ENCODE peak calls at places on chromosome 9, in seven cellular contexts. One of them, this sample, is unnamed.
A peak's percentile ranks its signal among the peaks of the same experiment; 100 is the strongest.

GRCh38 chr9:98455957-98456621 is 200.6 kb upstream of the TBC1D2 start:
- DNase-seq in A549: no peak
- DNase-seq in thyroid gland: peak; percentile 69
- DNase-seq in prostate gland: no peak
- DNase-seq in upper lobe of left lung: no peak
- DNase-seq in lower leg skin: no peak
- DNase-seq in heart left ventricle: no peak
- DNase-seq in this sample: no peak

GRCh38 chr9:80839821-80840670 is 849.3 kb downstream of the TLE1 start:
- DNase-seq in heart left ventricle: no peak
- DNase-seq in upper lobe of left lung: no peak
- DNase-seq in prostate gland: no peak
- DNase-seq in lower leg skin: no peak
- DNase-seq in A549: no peak
- DNase-seq in thyroid gland: no peak
- DNase-seq in this sample: no peak

GRCh38 chr9:80553986-80554715 is 982.4 kb downstream of the TLE4 start:
- DNase-seq in upper lobe of left lung: no peak
- DNase-seq in thyroid gland: no peak
- DNase-seq in heart left ventricle: no peak
- DNase-seq in A549: no peak
- DNase-seq in prostate gland: no peak
- DNase-seq in lower leg skin: no peak
- DNase-seq in this sample: no peak

GRCh38 chr9:7273575-7273974 is 515.8 kb downstream of the KDM4C start:
- DNase-seq in prostate gland: no peak
- DNase-seq in lower leg skin: no peak
- DNase-seq in A549: no peak
- DNase-seq in upper lobe of left lung: no peak
- DNase-seq in thyroid gland: peak; percentile 21
- DNase-seq in heart left ventricle: peak; percentile 32
- DNase-seq in this sample: no peak

GRCh38 chr9:80191108-80191507 is 619.3 kb downstream of the TLE4 start:
- DNase-seq in heart left ventricle: no peak
- DNase-seq in upper lobe of left lung: no peak
- DNase-seq in thyroid gland: no peak
- DNase-seq in lower leg skin: no peak
- DNase-seq in A549: no peak
- DNase-seq in prostate gland: no peak
- DNase-seq in this sample: no peak

GRCh38 chr9:134642385-134643181 is 980 bp downstream of the COL5A1 start:
- DNase-seq in thyroid gland: peak; percentile 17
- DNase-seq in heart left ventricle: peak; percentile 81
- DNase-seq in lower leg skin: peak; percentile 61
- DNase-seq in A549: peak; percentile 64
- DNase-seq in prostate gland: peak; percentile 23
- DNase-seq in upper lobe of left lung: peak; percentile 85
- DNase-seq in this sample: peak; percentile 89

GRCh38 chr9:121349009-121349408 is 21.0 kb downstream of the STOM start:
- DNase-seq in prostate gland: no peak
- DNase-seq in lower leg skin: no peak
- DNase-seq in heart left ventricle: no peak
- DNase-seq in upper lobe of left lung: no peak
- DNase-seq in A549: no peak
- DNase-seq in thyroid gland: no peak
- DNase-seq in this sample: no peak

GRCh38 chr9:5630038-5630507 is 1.2 kb downstream of the RIC1 start:
- DNase-seq in thyroid gland: no peak
- DNase-seq in heart left ventricle: no peak
- DNase-seq in A549: peak; percentile 25
- DNase-seq in lower leg skin: no peak
- DNase-seq in prostate gland: peak; percentile 28
- DNase-seq in upper lobe of left lung: no peak
- DNase-seq in this sample: no peak

GRCh38 chr9:107443786-107444185 is 45.8 kb downstream of the KLF4 start:
- DNase-seq in heart left ventricle: no peak
- DNase-seq in upper lobe of left lung: no peak
- DNase-seq in A549: no peak
- DNase-seq in lower leg skin: no peak
- DNase-seq in prostate gland: no peak
- DNase-seq in thyroid gland: no peak
- DNase-seq in this sample: no peak

GRCh38 chr9:9949368-9949767 is 663.4 kb downstream of the PTPRD start:
- DNase-seq in thyroid gland: no peak
- DNase-seq in A549: no peak
- DNase-seq in prostate gland: no peak
- DNase-seq in lower leg skin: no peak
- DNase-seq in heart left ventricle: no peak
- DNase-seq in upper lobe of left lung: no peak
- DNase-seq in this sample: no peak

GRCh38 chr9:138078846-138079245 is 201.3 kb downstream of the CACNA1B start:
- DNase-seq in thyroid gland: no peak
- DNase-seq in lower leg skin: no peak
- DNase-seq in upper lobe of left lung: no peak
- DNase-seq in heart left ventricle: no peak
- DNase-seq in prostate gland: no peak
- DNase-seq in A549: no peak
- DNase-seq in this sample: peak; percentile 18

GRCh38 chr9:4424891-4425290 is 65.4 kb upstream of the SLC1A1 start:
- DNase-seq in heart left ventricle: no peak
- DNase-seq in upper lobe of left lung: no peak
- DNase-seq in thyroid gland: no peak
- DNase-seq in prostate gland: no peak
- DNase-seq in lower leg skin: no peak
- DNase-seq in A549: no peak
- DNase-seq in this sample: no peak

GRCh38 chr9:125987420-125987819 is 240.2 kb downstream of the PBX3 start:
- DNase-seq in A549: no peak
- DNase-seq in lower leg skin: no peak
- DNase-seq in thyroid gland: no peak
- DNase-seq in prostate gland: no peak
- DNase-seq in upper lobe of left lung: no peak
- DNase-seq in heart left ventricle: no peak
- DNase-seq in this sample: peak; percentile 14

GRCh38 chr9:85224729-85225128 is 517.0 kb downstream of the AGTPBP1 start:
- DNase-seq in heart left ventricle: no peak
- DNase-seq in upper lobe of left lung: no peak
- DNase-seq in thyroid gland: no peak
- DNase-seq in prostate gland: no peak
- DNase-seq in lower leg skin: no peak
- DNase-seq in A549: no peak
- DNase-seq in this sample: no peak

GRCh38 chr9:20066120-20066519 is 277.3 kb upstream of the SLC24A2 start:
- DNase-seq in prostate gland: no peak
- DNase-seq in A549: no peak
- DNase-seq in lower leg skin: no peak
- DNase-seq in thyroid gland: no peak
- DNase-seq in heart left ventricle: no peak
- DNase-seq in upper lobe of left lung: no peak
- DNase-seq in this sample: no peak

GRCh38 chr9:133707065-133707760 is 30.9 kb downstream of the SARDH start:
- DNase-seq in lower leg skin: no peak
- DNase-seq in heart left ventricle: peak; percentile 53
- DNase-seq in upper lobe of left lung: no peak
- DNase-seq in thyroid gland: no peak
- DNase-seq in prostate gland: no peak
- DNase-seq in A549: no peak
- DNase-seq in this sample: no peak

GRCh38 chr9:108569624-108570023 is 286.2 kb downstream of the ACTL7B start:
- DNase-seq in thyroid gland: no peak
- DNase-seq in upper lobe of left lung: no peak
- DNase-seq in prostate gland: no peak
- DNase-seq in A549: no peak
- DNase-seq in lower leg skin: no peak
- DNase-seq in heart left ventricle: no peak
- DNase-seq in this sample: no peak

GRCh38 chr9:133704711-133705181 is 33.4 kb downstream of the SARDH start:
- DNase-seq in A549: no peak
- DNase-seq in heart left ventricle: peak; percentile 20
- DNase-seq in thyroid gland: no peak
- DNase-seq in lower leg skin: no peak
- DNase-seq in prostate gland: no peak
- DNase-seq in upper lobe of left lung: peak; percentile 53
- DNase-seq in this sample: peak; percentile 48

GRCh38 chr9:2241875-2242741 is 227.0 kb downstream of the SMARCA2 start:
- DNase-seq in heart left ventricle: peak; percentile 82
- DNase-seq in A549: peak; percentile 57
- DNase-seq in thyroid gland: peak; percentile 73
- DNase-seq in upper lobe of left lung: peak; percentile 90
- DNase-seq in lower leg skin: peak; percentile 65
- DNase-seq in prostate gland: peak; percentile 76
- DNase-seq in this sample: peak; percentile 79
- TF ChIP-seq CTCF in heart left ventricle: no peak
- TF ChIP-seq CTCF in A549: no peak
- TF ChIP-seq CTCF in thyroid gland: no peak
- TF ChIP-seq CTCF in upper lobe of left lung: peak; percentile 5
- TF ChIP-seq CTCF in lower leg skin: no peak
- TF ChIP-seq CTCF in prostate gland: no peak
- TF ChIP-seq CTCF in this sample: no peak

GRCh38 chr9:89315482-89315881 is 2.8 kb upstream of the SECISBP2 start:
- DNase-seq in thyroid gland: no peak
- DNase-seq in prostate gland: no peak
- DNase-seq in A549: no peak
- DNase-seq in upper lobe of left lung: no peak
- DNase-seq in lower leg skin: no peak
- DNase-seq in heart left ventricle: no peak
- DNase-seq in this sample: no peak
- H3K4me3 ChIP-seq in thyroid gland: no peak overlapping the region
- H3K4me3 ChIP-seq in prostate gland: no peak overlapping the region
- H3K4me3 ChIP-seq in A549: no peak overlapping the region
- H3K4me3 ChIP-seq in upper lobe of left lung: no peak overlapping the region
- H3K4me3 ChIP-seq in lower leg skin: no peak overlapping the region
- H3K4me3 ChIP-seq in heart left ventricle: no peak overlapping the region
- H3K4me3 ChIP-seq in this sample: no peak overlapping the region

DNA sequence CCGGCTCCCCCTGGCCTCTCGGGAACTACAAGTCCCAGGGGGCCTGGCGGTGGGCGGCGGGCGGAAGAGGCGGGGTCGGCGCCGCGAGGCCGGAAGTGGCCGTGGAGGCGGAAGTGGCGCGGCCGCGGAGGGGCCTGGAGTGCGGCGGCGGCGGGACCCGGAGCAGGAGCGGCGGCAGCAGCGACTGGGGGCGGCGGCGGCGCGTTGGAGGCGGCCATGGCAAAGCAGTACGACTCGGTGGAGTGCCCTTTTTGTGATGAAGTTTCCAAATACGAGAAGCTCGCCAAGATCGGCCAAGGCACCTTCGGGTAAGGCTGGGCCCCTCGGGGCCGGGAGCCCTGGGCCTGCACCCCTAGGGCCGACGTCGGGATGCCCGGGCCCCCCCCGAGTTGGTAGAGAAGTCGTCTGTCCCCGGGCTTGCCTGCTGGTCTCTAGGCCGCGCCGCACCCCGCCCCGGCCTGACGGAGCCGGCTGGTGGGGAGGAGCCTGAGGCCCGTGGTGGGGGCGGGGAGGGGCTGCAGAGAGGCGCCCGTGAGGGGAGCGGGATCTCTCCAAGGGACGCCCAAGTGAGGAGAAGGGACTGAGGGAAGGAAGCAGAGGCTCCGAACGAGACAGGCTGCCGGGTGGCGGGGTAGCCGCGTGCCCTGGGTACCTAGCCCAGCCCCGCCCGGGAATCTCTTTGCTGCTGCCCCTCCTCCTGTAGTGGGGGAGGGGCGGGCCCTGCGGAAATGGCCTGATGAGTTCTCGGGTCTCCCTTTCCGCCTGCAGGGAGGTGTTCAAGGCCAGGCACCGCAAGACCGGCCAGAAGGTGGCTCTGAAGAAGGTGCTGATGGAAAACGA is at the start of gene CDK9:
- DNase-seq in upper lobe of left lung: peak; percentile 99
- DNase-seq in heart left ventricle: peak; percentile 94
- DNase-seq in A549: peak; percentile 90
- DNase-seq in thyroid gland: peak; percentile 89
- DNase-seq in lower leg skin: peak; percentile 87
- DNase-seq in prostate gland: peak; percentile 89
- DNase-seq in this sample: peak; percentile 93
- TF ChIP-seq POLR2A in upper lobe of left lung: peak; percentile 93
- TF ChIP-seq POLR2A in heart left ventricle: no peak
- TF ChIP-seq POLR2A in A549: peak; percentile 51
- TF ChIP-seq POLR2A in thyroid gland: peak; percentile 78
- TF ChIP-seq POLR2A in lower leg skin: peak; percentile 39
- TF ChIP-seq POLR2A in prostate gland: peak; percentile 82
- TF ChIP-seq POLR2A in this sample: peak; percentile 63

GRCh38 chr9:113591899-113592625 is 128.5 kb downstream of the RGS3 start:
- DNase-seq in prostate gland: no peak
- DNase-seq in thyroid gland: no peak
- DNase-seq in lower leg skin: no peak
- DNase-seq in upper lobe of left lung: no peak
- DNase-seq in A549: no peak
- DNase-seq in heart left ventricle: no peak
- DNase-seq in this sample: no peak
- TF ChIP-seq CTCF in prostate gland: no peak
- TF ChIP-seq CTCF in thyroid gland: no peak
- TF ChIP-seq CTCF in lower leg skin: no peak
- TF ChIP-seq CTCF in upper lobe of left lung: no peak
- TF ChIP-seq CTCF in A549: no peak
- TF ChIP-seq CTCF in heart left ventricle: no peak
- TF ChIP-seq CTCF in this sample: no peak

DNA sequence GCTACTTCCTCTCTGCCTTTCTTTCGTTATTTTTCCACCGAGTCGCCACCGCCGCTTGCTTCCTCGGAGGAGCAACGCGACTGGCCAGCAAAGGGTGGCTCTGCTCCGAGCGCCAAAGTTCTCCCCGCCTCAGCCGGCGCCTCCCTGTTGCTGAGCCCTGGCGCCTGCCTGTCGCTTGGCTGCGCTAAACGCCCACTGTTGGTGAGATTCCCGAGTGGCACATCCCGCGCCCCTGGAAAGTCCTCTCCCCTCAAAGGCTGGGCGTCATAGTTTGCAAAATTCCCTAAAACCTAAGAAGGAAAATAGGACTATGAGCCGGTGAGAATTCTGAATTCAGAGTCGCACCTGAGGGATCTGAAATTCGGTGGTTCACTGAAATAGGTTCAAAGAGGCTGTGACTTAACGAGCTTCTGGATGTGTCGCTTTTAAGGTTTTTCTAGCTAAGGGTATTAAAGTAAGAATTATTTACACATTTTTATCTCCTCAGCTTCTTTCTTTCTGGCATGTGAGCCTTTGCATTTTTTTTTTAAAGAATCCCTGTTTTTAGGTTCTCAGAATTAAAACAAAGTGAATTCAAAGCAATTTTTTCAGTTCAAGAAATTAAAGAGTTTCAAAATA is at the start of gene GRIN3A:
- DNase-seq in prostate gland: peak; percentile 11
- DNase-seq in heart left ventricle: peak; percentile 61
- DNase-seq in lower leg skin: no peak
- DNase-seq in thyroid gland: no peak
- DNase-seq in upper lobe of left lung: peak; percentile 60
- DNase-seq in A549: peak; percentile 6
- DNase-seq in this sample: no peak
- H3K4me3 ChIP-seq in prostate gland: peak within 1 kb of the TSS; percentile 38
- H3K4me3 ChIP-seq in heart left ventricle: peak within 1 kb of the TSS; percentile 46
- H3K4me3 ChIP-seq in lower leg skin: peak within 1 kb of the TSS; percentile 4
- H3K4me3 ChIP-seq in thyroid gland: no peak within 1 kb of the TSS
- H3K4me3 ChIP-seq in upper lobe of left lung: no peak within 1 kb of the TSS
- H3K4me3 ChIP-seq in A549: peak within 1 kb of the TSS; percentile 46
- H3K4me3 ChIP-seq in this sample: peak within 1 kb of the TSS; percentile 50

GRCh38 chr9:93577045-93577939 is 908 bp downstream of the PHF2 start:
- DNase-seq in lower leg skin: no peak
- DNase-seq in A549: peak; percentile 23
- DNase-seq in thyroid gland: peak; percentile 55
- DNase-seq in upper lobe of left lung: peak; percentile 91
- DNase-seq in heart left ventricle: peak; percentile 58
- DNase-seq in prostate gland: peak; percentile 62
- DNase-seq in this sample: peak; percentile 83
- TF ChIP-seq POLR2A in lower leg skin: no peak
- TF ChIP-seq POLR2A in A549: no peak
- TF ChIP-seq POLR2A in thyroid gland: peak; percentile 6
- TF ChIP-seq POLR2A in upper lobe of left lung: no peak
- TF ChIP-seq POLR2A in heart left ventricle: no peak
- TF ChIP-seq POLR2A in prostate gland: peak; percentile 26
- TF ChIP-seq POLR2A in this sample: no peak

GRCh38 chr9:136393531-136393930 is 6.4 kb downstream of the SNAPC4 start:
- DNase-seq in lower leg skin: no peak
- DNase-seq in thyroid gland: no peak
- DNase-seq in prostate gland: no peak
- DNase-seq in heart left ventricle: no peak
- DNase-seq in upper lobe of left lung: peak; percentile 72
- DNase-seq in A549: no peak
- DNase-seq in this sample: no peak
- TF ChIP-seq CTCF in lower leg skin: no peak
- TF ChIP-seq CTCF in thyroid gland: no peak
- TF ChIP-seq CTCF in prostate gland: no peak
- TF ChIP-seq CTCF in heart left ventricle: no peak
- TF ChIP-seq CTCF in upper lobe of left lung: no peak
- TF ChIP-seq CTCF in A549: no peak
- TF ChIP-seq CTCF in this sample: no peak